ENCODE peak calls at places on chromosomes 5 and 9, in five cellular contexts. F is GOT3, V is HEK293T, P is globus pallidus, A is DMS153. X is an unnamed sample.

GRCh38 chr9:109166771-109167601 is at the start of gene FRRS1L:
- DNase-seq in P (peak; percentile 31), A (no peak), V (peak; percentile 54), F (no peak), X (peak; percentile 89)

GRCh38 chr5:139668064-139668880 is 20.1 kb downstream of the CXXC5 start:
- DNase-seq in P (peak; percentile 64), A (no peak), F (no peak), V (peak; percentile 57), X (no peak)

GRCh38 chr9:89368550-89368949 is 50.2 kb downstream of the SECISBP2 start:
- DNase-seq in F (no peak), A (no peak), P (no peak), V (no peak), X (no peak)

GRCh38 chr5:142143878-142144277 is 35.3 kb downstream of the NDFIP1 start:
- DNase-seq in F (no peak), V (no peak), P (peak; percentile 40), A (no peak), X (peak; percentile 48)

GRCh38 chr9:93896496-93897033 is 58.6 kb downstream of the BARX1 start:
- DNase-seq in V (no peak), A (no peak), P (no peak), F (no peak), X (no peak)

GRCh38 chr5:74257645-74258328 is 382.7 kb downstream of the ENC1 start:
- DNase-seq in P (no peak), V (peak; percentile 19), F (no peak), A (no peak), X (no peak)

GRCh38 chr5:14161825-14162556 is 18.8 kb downstream of the TRIO start:
- DNase-seq in V (no peak), F (no peak), A (peak; percentile 86), P (no peak), X (no peak)

GRCh38 chr5:133387091-133387490 is 225.2 kb downstream of the FSTL4 start:
- DNase-seq in P (no peak), V (no peak), A (no peak), F (no peak), X (no peak)

GRCh38 chr5:88692979-88693932 is 189.7 kb downstream of the MEF2C start:
- DNase-seq in A (no peak), P (no peak), V (no peak), F (no peak), X (peak; percentile 48)

GRCh38 chr5:95725071-95725820 is 5.9 kb upstream of the RHOBTB3 start:
- DNase-seq in P (no peak), A (no peak), F (no peak), V (no peak), X (no peak)

X was measured in cerebellum.